ENCODE peak calls at places on chromosomes 3 and 15, in nine cellular contexts. V, J, U, B, N, R, Q, S and X are unnamed samples.

GRCh38 chr3:47002490-47003410 is 23.3 kb downstream of the NBEAL2 start:
- DNase-seq in Q (no peak), J (no peak), R (peak), S (no peak), B (no peak), V (no peak), N (peak), U (no peak), X (no peak)

GRCh38 chr3:88362428-88362827 is 212.7 kb downstream of the C3orf38 start:
- DNase-seq in V (no peak), J (no peak), S (no peak), N (no peak), Q (no peak), B (no peak), R (no peak), U (no peak), X (no peak)

GRCh38 chr3:53114412-53115074 is 15.7 kb downstream of the RFT1 start:
- DNase-seq in S (no peak), V (no peak), N (no peak), R (no peak), J (no peak), U (no peak), Q (no peak), B (no peak), X (no peak)

GRCh38 chr15:76979331-76979925 is 15.5 kb upstream of the PSTPIP1 start:
- DNase-seq in U (peak), B (no peak), Q (no peak), S (no peak), N (no peak), J (no peak), R (no peak), V (no peak), X (no peak)

GRCh38 chr15:57312006-57312322 is 64.3 kb upstream of the CGNL1 start:
- DNase-seq in R (no peak), B (no peak), N (no peak), S (no peak), Q (no peak), J (no peak), U (no peak), V (no peak), X (no peak)

GRCh38 chr15:28043625-28044520 is 55.2 kb downstream of the OCA2 start:
- DNase-seq in Q (no peak), V (no peak), R (no peak), N (no peak), U (no peak), J (no peak), S (no peak), B (peak), X (peak)

GRCh38 chr3:119944091-119944490 is 150.2 kb downstream of the GSK3B start:
- DNase-seq in N (no peak), B (no peak), U (no peak), S (no peak), R (no peak), V (no peak), Q (no peak), J (no peak), X (no peak)

GRCh38 chr3:183310936-183311335 is 57.9 kb downstream of the B3GNT5 start:
- DNase-seq in R (no peak), Q (no peak), B (no peak), N (no peak), U (peak), V (no peak), S (no peak), J (no peak), X (no peak)

GRCh38 chr3:12956316-12956660 is 114.9 kb upstream of the RPL32 start:
- DNase-seq in J (no peak), V (no peak), S (no peak), B (no peak), U (no peak), N (peak), Q (no peak), R (no peak), X (no peak)

GRCh38 chr3:134617608-134618472 is 33.0 kb downstream of the KY start:
- DNase-seq in V (no peak), S (no peak), J (no peak), N (no peak), Q (no peak), U (peak), R (peak), B (no peak), X (no peak)

GRCh38 chr15:31212286-31212685 is 110.8 kb upstream of the TRPM1 start:
- DNase-seq in B (no peak), R (no peak), N (no peak), U (peak), V (no peak), S (no peak), Q (no peak), J (no peak), X (no peak)

GRCh38 chr3:108090066-108090700 is 648 bp downstream of the CD47 start:
- DNase-seq in S (peak), Q (peak), B (no peak), N (peak), U (peak), J (peak), V (peak), R (peak), X (peak)

GRCh38 chr3:126607214-126607908 is 47.6 kb downstream of the TXNRD3 start:
- DNase-seq in S (no peak), J (peak), R (no peak), V (no peak), N (no peak), B (no peak), Q (no peak), U (no peak), X (no peak)

GRCh38 chr3:102464261-102464660 is 29.4 kb downstream of the ZPLD1 start:
- DNase-seq in Q (no peak), U (no peak), V (no peak), R (no peak), B (no peak), N (no peak), S (no peak), J (no peak), X (no peak)

GRCh38 chr3:73024836-73025235 is 28.2 kb downstream of the PPP4R2 start:
- DNase-seq in N (no peak), J (no peak), Q (no peak), R (no peak), S (no peak), U (no peak), V (no peak), B (no peak), X (no peak)

GRCh38 chr3:45491344-45491743 is 103.0 kb downstream of the LARS2 start:
- DNase-seq in V (no peak), S (no peak), U (no peak), J (no peak), Q (no peak), N (no peak), R (no peak), B (no peak), X (no peak)

GRCh38 chr15:94053626-94054025 is 177.7 kb upstream of the MCTP2 start:
- DNase-seq in B (no peak), J (no peak), Q (no peak), V (no peak), R (no peak), S (no peak), N (no peak), U (no peak), X (no peak)

GRCh38 chr15:60421544-60421943 is 23.8 kb upstream of the ANXA2 start:
- DNase-seq in R (no peak), U (no peak), B (no peak), S (no peak), V (no peak), Q (no peak), N (no peak), J (no peak), X (no peak)